ENCODE peak calls at places on chromosomes 11 and 22, in seven cellular contexts. P, E, F, Z, K, N and G are unnamed samples.

GRCh38 chr11:104823638-104824037 is 74.6 kb downstream of the CASP12 start:
- DNase-seq in P (no peak), E (no peak), F (no peak), Z (no peak), K (no peak), N (no peak), G (no peak)

GRCh38 chr11:66219846-66220565 is 48.4 kb upstream of the RAB1B start:
- DNase-seq in P (no peak), E (no peak), F (no peak), Z (peak; percentile 46), K (no peak), N (no peak), G (no peak)

GRCh38 chr11:40434941-40435340 is 1024.5 kb downstream of the LRRC4C start:
- DNase-seq in P (no peak), E (no peak), F (no peak), Z (no peak), K (no peak), N (no peak), G (no peak)

GRCh38 chr11:9972917-9973504 is 309.1 kb downstream of the SWAP70 start:
- DNase-seq in P (no peak), E (no peak), F (peak; percentile 38), Z (no peak), K (peak; percentile 40), N (peak; percentile 74), G (no peak)

GRCh38 chr11:125167292-125167953 is 2.9 kb downstream of the PKNOX2 start:
- DNase-seq in P (no peak), E (no peak), F (peak; percentile 62), Z (no peak), K (no peak), N (peak; percentile 65), G (peak; percentile 57)

GRCh38 chr22:49826603-49827306 is 918 bp downstream of the BRD1 start:
- DNase-seq in P (no peak), E (peak; percentile 47), F (peak; percentile 52), Z (no peak), K (no peak), N (peak; percentile 35), G (no peak)

GRCh38 chr11:61516675-61517516 is 8.3 kb downstream of the LRRC10B start:
- DNase-seq in P (peak; percentile 48), E (no peak), F (peak; percentile 58), Z (no peak), K (peak; percentile 8), N (peak; percentile 10), G (peak; percentile 72)

GRCh38 chr11:28666632-28667031 is 558.4 kb downstream of the METTL15 start:
- DNase-seq in P (no peak), E (no peak), F (no peak), Z (no peak), K (no peak), N (peak; percentile 60), G (no peak)

GRCh38 chr22:20431520-20432237 is 5.9 kb downstream of the SCARF2 start:
- DNase-seq in P (no peak), E (no peak), F (no peak), Z (no peak), K (no peak), N (no peak), G (no peak)

GRCh38 chr11:34204396-34205279 is 99.2 kb downstream of the NAT10 start:
- DNase-seq in P (no peak), E (no peak), F (no peak), Z (no peak), K (peak; percentile 89), N (peak; percentile 49), G (no peak)

GRCh38 chr11:10331548-10332289 is 26.8 kb downstream of the ADM start:
- DNase-seq in P (no peak), E (no peak), F (no peak), Z (no peak), K (no peak), N (peak; percentile 47), G (no peak)

GRCh38 chr22:29639096-29639495 is 35.7 kb downstream of the NF2 start:
- DNase-seq in P (no peak), E (no peak), F (no peak), Z (no peak), K (no peak), N (no peak), G (no peak)

GRCh38 chr11:109859325-109859724 is 233.9 kb upstream of the ZC3H12C start:
- DNase-seq in P (no peak), E (no peak), F (no peak), Z (no peak), K (peak; percentile 13), N (peak; percentile 87), G (no peak)

GRCh38 chr11:695606-696381 is at the start of gene TMEM80:
- DNase-seq in P (peak; percentile 95), E (peak; percentile 99), F (peak; percentile 100), Z (peak; percentile 99), K (peak; percentile 93), N (peak; percentile 99), G (peak; percentile 99)

GRCh38 chr11:97610854-97611253 is 1221.0 kb downstream of the JRKL start:
- DNase-seq in P (no peak), E (no peak), F (no peak), Z (no peak), K (no peak), N (no peak), G (no peak)

GRCh38 chr22:48486163-48486957 is 1341.3 kb downstream of the BRD1 start:
- DNase-seq in P (no peak), E (no peak), F (no peak), Z (no peak), K (no peak), N (no peak), G (no peak)

GRCh38 chr11:108561535-108561991 is 32.0 kb downstream of the EXPH5 start:
- DNase-seq in P (no peak), E (no peak), F (no peak), Z (no peak), K (no peak), N (peak; percentile 31), G (no peak)

DNA sequence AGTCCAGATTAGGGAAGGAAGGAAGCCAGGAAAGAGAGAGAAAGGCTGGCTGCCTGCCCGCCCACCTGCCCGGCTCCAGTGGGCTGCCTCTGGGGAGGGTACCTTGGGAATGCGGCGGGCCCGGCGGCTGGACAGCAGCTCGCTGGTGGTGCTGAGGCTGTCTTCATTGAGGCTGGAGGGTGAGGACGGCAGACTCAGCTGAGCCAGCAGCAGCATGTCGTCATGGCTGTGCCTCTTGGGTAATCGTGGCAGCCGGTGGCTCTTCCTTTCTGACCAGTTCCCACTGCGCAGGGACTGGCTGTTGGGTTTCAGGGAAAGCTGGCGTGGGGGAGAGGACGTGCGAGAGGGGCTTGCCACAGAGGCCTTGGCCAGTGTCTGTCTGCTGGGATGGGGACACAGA is 32.9 kb downstream of the RPL27A start:
- DNase-seq in P (no peak), E (no peak), F (no peak), Z (no peak), K (no peak), N (no peak), G (no peak)
- TF ChIP-seq CTCF in P (no peak), E (no peak), F (no peak), Z (no peak), K (no peak), N (no peak), G (no peak)

GRCh38 chr11:44116433-44116832 is 21.0 kb downstream of the EXT2 start:
- DNase-seq in P (no peak), E (no peak), F (no peak), Z (no peak), K (no peak), N (no peak), G (no peak)

GRCh38 chr11:44125598-44125997 is 30.1 kb downstream of the EXT2 start:
- DNase-seq in P (no peak), E (no peak), F (no peak), Z (no peak), K (no peak), N (no peak), G (no peak)

GRCh38 chr11:44120169-44120568 is 24.7 kb downstream of the EXT2 start:
- DNase-seq in P (no peak), E (no peak), F (no peak), Z (no peak), K (no peak), N (no peak), G (no peak)
- TF ChIP-seq CTCF in P (no peak), E (no peak), F (peak; percentile 31), Z (no peak), K (peak; percentile 27), N (peak; percentile 40), G (peak; percentile 42)

GRCh38 chr11:26285593-26285992 is 46.3 kb upstream of the ANO3 start:
- DNase-seq in P (no peak), E (no peak), F (no peak), Z (no peak), K (no peak), N (no peak), G (no peak)

GRCh38 chr11:26287067-26287518 is 44.8 kb upstream of the ANO3 start:
- DNase-seq in P (no peak), E (no peak), F (no peak), Z (no peak), K (no peak), N (no peak), G (no peak)

GRCh38 chr11:26283852-26284421 is 48.0 kb upstream of the ANO3 start:
- DNase-seq in P (no peak), E (no peak), F (peak; percentile 10), Z (no peak), K (no peak), N (no peak), G (no peak)

GRCh38 chr11:26286472-26287066 is 45.4 kb upstream of the ANO3 start:
- DNase-seq in P (no peak), E (no peak), F (peak; percentile 62), Z (no peak), K (peak; percentile 2), N (peak; percentile 39), G (no peak)
- TF ChIP-seq CTCF in P (no peak), E (no peak), F (peak; percentile 63), Z (no peak), K (peak; percentile 52), N (peak; percentile 64), G (peak; percentile 61)

GRCh38 chr11:80632691-80633090 is 1191.9 kb upstream of the TENM4 start:
- DNase-seq in P (no peak), E (no peak), F (peak; percentile 89), Z (no peak), K (no peak), N (no peak), G (no peak)

GRCh38 chr11:80632156-80632555 is 1191.3 kb upstream of the TENM4 start:
- DNase-seq in P (no peak), E (no peak), F (peak; percentile 14), Z (no peak), K (no peak), N (no peak), G (no peak)

GRCh38 chr11:80621871-80622270 is 1181.0 kb upstream of the TENM4 start:
- DNase-seq in P (no peak), E (no peak), F (no peak), Z (no peak), K (no peak), N (no peak), G (no peak)

DNA sequence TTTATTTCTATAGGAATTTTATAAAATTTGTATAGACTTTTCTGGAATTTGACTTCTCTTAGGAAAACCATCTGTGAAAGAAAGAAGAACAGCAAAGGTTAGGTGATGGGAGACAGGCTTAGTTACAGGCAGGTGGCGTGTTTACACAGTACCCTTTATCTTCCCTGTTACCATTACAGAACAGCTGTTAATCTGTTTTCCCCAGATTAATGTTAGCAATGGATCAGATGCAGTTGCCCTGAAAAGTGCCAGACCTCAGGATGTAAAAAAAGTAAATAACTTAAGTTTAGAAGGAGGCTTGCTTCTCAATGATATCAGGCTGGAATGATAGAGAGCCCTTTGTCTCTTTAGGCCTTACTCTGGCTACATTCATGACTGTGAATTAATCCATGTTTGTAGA is 1186.5 kb upstream of the TENM4 start:
- DNase-seq in P (no peak), E (no peak), F (no peak), Z (no peak), K (no peak), N (no peak), G (no peak)
- TF ChIP-seq CTCF in P (no peak), E (no peak), F (no peak), Z (no peak), K (no peak), N (no peak), G (no peak)